ENCODE peak calls at places on chromosomes 16 and 17, in four cellular contexts. C is breast epithelium, Y is heart right ventricle, Z is prostate gland. M is an unnamed sample. For H3K4me1, the result is how much of the 10 kb centered on the place peaks cover.

GRCh38 chr16:87149051-87149450 is 168.1 kb downstream of the C16orf95 start:
- DNase-seq in Y (no peak), Z (no peak), C (no peak), M (no peak)

GRCh38 chr17:44758414-44759095 is at the start of gene ADAM11:
- DNase-seq in Z (no peak), Y (no peak), C (no peak), M (no peak)

GRCh38 chr17:16948587-16949376 is 23.1 kb downstream of the TNFRSF13B start:
- DNase-seq in C (no peak), Y (no peak), Z (no peak), M (no peak)

GRCh38 chr16:81987706-81988105 is 23.6 kb downstream of the SDR42E1 start:
- DNase-seq in Y (no peak), Z (no peak), C (no peak), M (no peak)

GRCh38 chr16:31700200-31700529 is 172.5 kb downstream of the AHSP start:
- DNase-seq in C (no peak), Y (no peak), Z (no peak), M (no peak)

GRCh38 chr17:47665655-47666054 is 15.9 kb downstream of the KPNB1 start:
- DNase-seq in C (no peak), Y (no peak), Z (no peak), M (no peak)

GRCh38 chr17:35089846-35090193 is 26.3 kb upstream of the RFFL start:
- DNase-seq in Z (no peak), C (no peak), Y (no peak), M (no peak)

GRCh38 chr17:77695386-77695785 is 263.1 kb upstream of the TNRC6C start:
- DNase-seq in C (no peak), Z (no peak), Y (no peak), M (no peak)

GRCh38 chr17:74457146-74457819 is 9.2 kb upstream of the CD300A start:
- DNase-seq in Y (peak), C (peak), Z (peak), M (peak)

GRCh38 chr17:48068491-48068961 is 20.4 kb downstream of the NFE2L1 start:
- DNase-seq in Z (no peak), C (no peak), Y (no peak), M (no peak)

GRCh38 chr17:63552211-63552610 is 1.9 kb downstream of the DCAF7 start:
- DNase-seq in Y (no peak), C (peak), Z (no peak), M (no peak)

GRCh38 chr17:3852561-3852960 is 6.5 kb upstream of the NCBP3 start:
- DNase-seq in Y (no peak), Z (no peak), C (no peak), M (no peak)

GRCh38 chr16:11330526-11331237 is 14.6 kb upstream of the RMI2 start:
- DNase-seq in C (no peak), Y (no peak), Z (no peak), M (no peak)

GRCh38 chr17:5419959-5420653 is at the start of gene RPAIN:
- DNase-seq in Y (peak), Z (peak), C (peak), M (peak)

GRCh38 chr16:65816556-65816955 is 549.9 kb upstream of the CDH5 start:
- DNase-seq in Y (no peak), Z (no peak), C (no peak), M (no peak)

GRCh38 chr16:83835972-83836566 is 28.3 kb downstream of the HSBP1 start:
- DNase-seq in Y (no peak), Z (no peak), C (no peak), M (no peak)

GRCh38 chr17:40915199-40915661 is 22.2 kb downstream of the KRT23 start:
- DNase-seq in Z (no peak), C (no peak), Y (no peak), M (no peak)

GRCh38 chr16:68736561-68736960 is 531 bp upstream of the CDH1 start:
- DNase-seq in Z (no peak), Y (no peak), C (no peak), M (no peak)

GRCh38 chr16:83715217-83715920 is 92.4 kb upstream of the HSBP1 start:
- DNase-seq in Y (no peak), Z (peak), C (no peak), M (no peak)

GRCh38 chr16:7381671-7382070 is 49.0 kb downstream of the RBFOX1 start:
- DNase-seq in Z (no peak), C (no peak), Y (no peak), M (no peak)

GRCh38 chr17:20189322-20189721 is 180.2 kb downstream of the SPECC1 start:
- DNase-seq in Z (no peak), C (no peak), Y (no peak), M (no peak)

GRCh38 chr17:49015924-49016774 is 19.0 kb downstream of the IGF2BP1 start:
- DNase-seq in Z (no peak), C (no peak), Y (no peak), M (no peak)

GRCh38 chr17:68759343-68760140 is 158.4 kb upstream of the FAM20A start:
- DNase-seq in Y (peak), C (peak), Z (peak), M (peak)

GRCh38 chr16:21167360-21167759 is 8.9 kb downstream of the LDAF1 start:
- DNase-seq in Z (no peak), Y (no peak), C (no peak), M (no peak)

GRCh38 chr17:50151937-50152547 is 1.6 kb upstream of the PPP1R9B start:
- DNase-seq in Z (peak), Y (peak), C (peak), M (peak)

GRCh38 chr16:57600048-57600835 is 28.2 kb upstream of the ADGRG1 start:
- DNase-seq in C (no peak), Y (peak), Z (peak), M (peak)

GRCh38 chr16:55588799-55589198 is 22.3 kb downstream of the CAPNS2 start:
- DNase-seq in C (no peak), Z (no peak), Y (no peak), M (no peak)

GRCh38 chr16:84603115-84603816 is 14.6 kb downstream of the COTL1 start:
- DNase-seq in Y (peak), Z (no peak), C (no peak), M (peak)

GRCh38 chr17:68182940-68183551 is 64.8 kb upstream of the AMZ2 start:
- DNase-seq in C (peak), Z (no peak), Y (no peak), M (no peak)

GRCh38 chr17:75698659-75699058 is 22.6 kb upstream of the ITGB4 start:
- DNase-seq in C (no peak), Z (no peak), Y (no peak), M (peak)
- H3K4me1 ChIP-seq in C (half or more), Z (half or more), Y (half or more), M (under half)

GRCh38 chr16:54191163-54191562 is 95.4 kb downstream of the IRX3 start:
- DNase-seq in Z (no peak), C (no peak), Y (no peak), M (no peak)

GRCh38 chr16:54194008-54194731 is 92.4 kb downstream of the IRX3 start:
- DNase-seq in Z (peak), Y (peak), C (peak), M (peak)

GRCh38 chr16:54193013-54193655 is 93.5 kb downstream of the IRX3 start:
- DNase-seq in C (no peak), Z (no peak), Y (no peak), M (no peak)

GRCh38 chr16:54191592-54191991 is 95.0 kb downstream of the IRX3 start:
- DNase-seq in Y (no peak), C (no peak), Z (no peak), M (no peak)

GRCh38 chr16:54193656-54194007 is 93.0 kb downstream of the IRX3 start:
- DNase-seq in Y (peak), C (peak), Z (peak), M (peak)
- TF ChIP-seq CTCF in Y (peak), C (peak), Z (peak), M (peak)

DNA sequence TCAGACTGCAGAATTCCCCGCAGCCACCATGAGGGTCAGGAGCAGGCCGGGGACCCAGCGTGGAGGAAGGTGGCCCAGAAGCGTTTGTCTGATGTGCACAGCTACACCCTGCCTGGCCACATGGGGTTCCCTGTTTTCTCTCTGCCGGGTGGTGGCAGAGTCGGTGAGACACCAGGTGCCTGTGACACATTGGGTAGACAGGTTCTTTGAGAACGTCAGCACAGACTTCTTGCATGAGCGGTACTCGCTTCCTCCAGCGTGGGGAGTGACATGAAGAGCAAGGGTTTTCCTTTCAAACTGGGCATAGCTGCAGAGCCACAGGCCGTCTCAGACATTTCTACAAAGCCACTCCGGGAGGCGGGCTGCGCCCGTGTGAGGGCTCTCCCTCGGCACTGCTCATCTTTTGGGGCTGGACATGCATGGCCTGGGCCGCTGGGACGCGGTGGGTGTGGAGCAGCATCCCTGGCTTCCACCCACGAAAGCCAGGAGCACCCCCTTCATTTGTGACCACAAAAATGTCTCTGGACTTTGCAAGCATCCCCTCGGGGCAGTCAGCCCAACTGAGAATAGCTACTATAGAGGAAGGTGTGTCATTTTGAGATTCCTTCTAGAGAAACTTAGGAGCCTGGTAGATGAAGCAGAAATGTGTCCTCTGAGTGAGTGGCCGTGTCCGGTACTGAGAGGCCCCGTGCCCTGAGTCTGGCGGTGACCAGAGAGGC is 26.0 kb downstream of the NME3 start:
- DNase-seq in C (peak), Z (no peak), Y (no peak), M (no peak)
- H3K4me3 ChIP-seq in C (no peak), Z (no peak), Y (no peak), M (no peak)

DNA sequence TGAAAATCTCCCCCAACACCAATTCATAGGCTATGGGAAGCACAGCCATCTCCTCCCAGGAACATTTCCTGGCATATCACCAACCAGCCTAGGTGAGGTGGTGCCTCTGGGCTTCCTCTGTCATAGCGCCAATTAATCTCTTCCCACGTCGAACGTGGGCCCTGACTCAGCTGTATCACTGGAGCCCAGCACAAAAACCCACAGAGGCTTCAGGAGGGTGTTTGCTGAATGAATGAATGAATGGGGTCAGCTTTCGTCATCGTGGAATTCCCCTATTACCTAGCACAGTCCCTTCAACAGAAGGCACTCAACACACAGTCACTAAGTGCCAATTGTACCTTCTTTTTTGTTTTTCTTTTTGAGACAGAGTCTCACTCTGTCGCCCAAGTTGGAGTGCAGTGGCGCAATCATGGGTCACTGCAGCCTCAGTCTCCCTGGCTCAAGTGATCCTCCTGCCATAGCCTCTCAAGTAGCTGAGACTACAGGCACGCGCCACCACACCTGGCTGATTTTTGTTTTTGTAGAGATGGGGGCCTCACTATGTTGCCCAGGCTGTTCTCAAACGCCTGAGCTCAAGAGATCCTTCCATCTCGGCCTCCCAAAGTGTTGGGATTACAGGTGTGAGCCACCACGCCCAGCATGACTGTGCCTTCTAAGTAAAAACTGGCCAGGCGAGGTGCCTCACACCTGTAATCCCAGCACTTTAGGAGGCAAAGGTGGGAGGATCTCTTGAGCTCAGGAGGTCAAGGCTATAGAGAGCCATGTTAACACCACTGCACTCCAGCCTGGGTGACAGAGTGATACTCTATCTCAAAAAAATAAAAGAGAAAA is 4.1 kb downstream of the ZNF688 start:
- DNase-seq in Y (no peak), Z (no peak), C (no peak), M (no peak)
- H3K4me1 ChIP-seq in Y (under half), Z (under half), C (under half), M (under half)

GRCh38 chr16:16042076-16042475 is 92.7 kb downstream of the ABCC1 start:
- DNase-seq in Z (peak), C (no peak), Y (peak), M (no peak)

GRCh38 chr16:16047761-16048160 is 98.3 kb downstream of the ABCC1 start:
- DNase-seq in Y (no peak), C (no peak), Z (no peak), M (no peak)

GRCh38 chr16:16045311-16045710 is 95.9 kb downstream of the ABCC1 start:
- DNase-seq in Z (no peak), C (no peak), Y (no peak), M (no peak)

GRCh38 chr16:16048904-16049582 is 99.6 kb downstream of the ABCC1 start:
- DNase-seq in C (no peak), Z (no peak), Y (peak), M (no peak)

DNA sequence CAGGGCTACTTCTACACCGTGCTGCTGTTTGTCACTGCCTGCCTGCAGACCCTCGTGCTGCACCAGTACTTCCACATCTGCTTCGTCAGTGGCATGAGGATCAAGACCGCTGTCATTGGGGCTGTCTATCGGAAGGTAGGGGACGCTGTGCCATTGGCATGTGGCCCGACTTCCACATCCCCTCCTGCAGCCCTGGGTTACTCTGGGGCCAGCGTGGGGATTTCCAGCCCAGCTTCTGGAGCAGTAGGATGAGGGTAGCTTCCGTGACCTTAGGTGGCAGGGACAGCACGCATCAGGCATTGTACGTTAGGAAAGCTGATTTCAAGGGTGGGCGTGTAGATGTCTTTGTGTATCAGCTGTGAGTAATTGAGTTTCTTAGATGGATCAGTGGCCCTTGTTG is 96.5 kb downstream of the ABCC1 start:
- DNase-seq in Y (no peak), C (no peak), Z (no peak), M (no peak)
- TF ChIP-seq CTCF in Y (peak), C (no peak), Z (no peak), M (no peak)

DNA sequence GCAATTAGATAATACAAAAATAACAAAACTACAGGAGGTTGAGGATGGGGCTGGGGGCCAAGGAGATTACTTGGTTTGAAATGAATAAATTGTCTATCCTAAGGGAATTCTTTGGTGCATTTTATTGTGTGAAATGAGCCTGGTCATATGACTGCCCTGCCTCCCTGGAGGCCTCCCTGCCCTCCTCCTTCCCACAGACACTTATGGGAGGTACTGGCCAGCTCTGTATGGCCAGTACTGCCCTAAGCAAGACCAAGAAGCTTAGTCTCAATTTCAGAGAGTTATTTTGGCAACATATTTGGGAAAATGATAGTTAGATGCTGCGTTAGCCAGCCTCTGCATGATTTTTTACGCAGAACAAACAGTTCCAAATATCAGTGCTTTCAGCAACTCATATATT is 511.9 kb downstream of the WWOX start:
- DNase-seq in Y (no peak), C (no peak), Z (no peak), M (no peak)
- H3K4me3 ChIP-seq in Y (no peak), C (no peak), Z (no peak), M (no peak)

GRCh38 chr16:85610446-85611204 is 2.5 kb upstream of the GSE1 start:
- DNase-seq in Z (peak), Y (peak), C (peak), M (peak)
- H3K4me1 ChIP-seq in Z (under half), Y (half or more), C (under half), M (under half)

GRCh38 chr17:66778531-66778930 is 56.4 kb upstream of the CACNG5 start:
- DNase-seq in Y (no peak), Z (no peak), C (no peak), M (no peak)

GRCh38 chr17:66776999-66777688 is 57.8 kb upstream of the CACNG5 start:
- DNase-seq in Y (no peak), Z (no peak), C (no peak), M (no peak)

GRCh38 chr17:66775881-66776400 is 59.0 kb upstream of the CACNG5 start:
- DNase-seq in Y (no peak), Z (no peak), C (no peak), M (no peak)

GRCh38 chr17:66779186-66779585 is 55.7 kb upstream of the CACNG5 start:
- DNase-seq in Z (no peak), Y (no peak), C (no peak), M (no peak)

DNA sequence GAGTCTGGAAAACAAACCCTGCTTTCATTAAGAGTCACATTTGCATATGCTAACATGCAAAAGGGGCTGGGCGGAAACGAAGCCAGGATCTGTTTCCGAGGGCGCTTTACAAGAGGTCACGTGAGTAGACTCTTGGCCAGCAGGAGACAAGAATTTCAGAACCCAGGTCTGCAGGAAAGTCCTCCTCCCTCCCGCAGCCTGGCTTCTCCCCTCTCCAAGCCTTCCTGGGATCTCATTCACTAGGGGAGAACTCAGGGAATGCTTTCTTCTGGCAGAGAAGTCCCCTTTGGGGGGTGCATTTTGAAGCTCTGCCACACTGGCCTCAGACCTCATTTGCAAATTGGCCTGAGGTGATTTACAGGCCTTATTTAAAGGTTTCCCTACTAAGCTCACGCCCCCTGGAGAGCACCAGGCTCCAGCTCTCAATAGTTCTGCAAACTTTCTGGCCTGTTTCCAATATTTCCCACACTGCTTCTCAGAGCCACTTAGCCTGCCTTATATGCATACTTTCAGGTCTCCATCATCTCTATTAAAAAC is 57.2 kb upstream of the CACNG5 start:
- DNase-seq in Y (no peak), Z (no peak), C (no peak), M (no peak)
- TF ChIP-seq CTCF in Y (no peak), Z (no peak), C (no peak), M (no peak)

GRCh38 chr17:32516940-32517711 is 30.3 kb downstream of the CDK5R1 start:
- DNase-seq in C (no peak), Z (no peak), Y (no peak), M (no peak)

GRCh38 chr17:32518856-32519768 is 32.3 kb downstream of the CDK5R1 start:
- DNase-seq in Y (peak), Z (peak), C (no peak), M (peak)

GRCh38 chr17:32520737-32521399 is 34.1 kb downstream of the CDK5R1 start:
- DNase-seq in Z (no peak), C (no peak), Y (no peak), M (no peak)

GRCh38 chr17:32517982-32518381 is 31.2 kb downstream of the CDK5R1 start:
- DNase-seq in Y (no peak), Z (no peak), C (no peak), M (no peak)

GRCh38 chr17:32519769-32520701 is 33.2 kb downstream of the CDK5R1 start:
- DNase-seq in Z (no peak), Y (peak), C (no peak), M (peak)
- H3K4me3 ChIP-seq in Z (peak), Y (peak), C (peak), M (peak)

DNA sequence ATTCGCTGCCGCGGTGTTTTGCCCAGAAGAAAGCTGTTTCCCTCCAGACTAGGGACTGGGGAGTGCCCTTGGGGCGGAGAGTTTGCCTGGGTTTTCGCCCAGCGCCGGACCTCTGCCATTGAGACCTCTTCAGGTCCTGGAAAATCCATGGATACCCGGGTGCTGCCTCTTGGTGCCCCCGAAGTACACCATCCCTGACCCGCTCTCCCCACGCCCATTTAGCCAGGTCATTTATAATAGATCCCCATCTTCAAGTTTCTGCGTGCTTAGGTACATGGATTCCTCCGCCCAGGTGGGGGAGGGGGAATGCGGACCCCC is 15.0 kb upstream of the CBX8 start:
- DNase-seq in Z (no peak), Y (no peak), C (no peak), M (no peak)
- H3K4me1 ChIP-seq in Z (under half), Y (half or more), C (under half), M (under half)

M was measured in colonic mucosa.